ENCODE peak calls at places on chromosomes 5 and 9, in seven cellular contexts. S is IMR-90, O is H1, C is H9, W is neuronal stem cell, G is mesenchymal stem cell, X is trophoblast cell. Y is an unnamed sample.

GRCh38 chr9:78622131-78622530 is 325.2 kb downstream of the PSAT1 start:
- DNase-seq in C (no peak), W (no peak), S (peak), O (no peak), X (no peak), G (no peak), Y (peak)

GRCh38 chr5:170159101-170159698 is 53.5 kb downstream of the FOXI1 start:
- DNase-seq in O (no peak), S (peak), W (no peak), X (peak), C (no peak), G (peak), Y (no peak)

GRCh38 chr9:33823801-33824200 is 6.8 kb downstream of the UBE2R2 start:
- DNase-seq in O (no peak), C (no peak), X (no peak), W (no peak), S (no peak), G (no peak), Y (no peak)

GRCh38 chr9:129145841-129146292 is 32.2 kb downstream of the IER5L start:
- DNase-seq in O (peak), X (no peak), C (peak), W (peak), S (peak), G (peak), Y (peak)

GRCh38 chr9:98341157-98342102 is 86.0 kb upstream of the TBC1D2 start:
- DNase-seq in S (no peak), O (no peak), X (no peak), G (no peak), W (no peak), C (no peak), Y (no peak)

GRCh38 chr5:75054110-75054930 is 2.0 kb upstream of the GCNT4 start:
- DNase-seq in S (peak), O (peak), W (peak), G (no peak), X (peak), C (peak), Y (peak)

GRCh38 chr9:110575952-110576351 is 3.6 kb downstream of the SVEP1 start:
- DNase-seq in S (no peak), G (no peak), X (peak), O (no peak), C (no peak), W (no peak), Y (no peak)

GRCh38 chr9:95724253-95724991 is 151.1 kb upstream of the ERCC6L2 start:
- DNase-seq in G (no peak), O (no peak), C (no peak), S (no peak), X (no peak), W (no peak), Y (no peak)

DNA sequence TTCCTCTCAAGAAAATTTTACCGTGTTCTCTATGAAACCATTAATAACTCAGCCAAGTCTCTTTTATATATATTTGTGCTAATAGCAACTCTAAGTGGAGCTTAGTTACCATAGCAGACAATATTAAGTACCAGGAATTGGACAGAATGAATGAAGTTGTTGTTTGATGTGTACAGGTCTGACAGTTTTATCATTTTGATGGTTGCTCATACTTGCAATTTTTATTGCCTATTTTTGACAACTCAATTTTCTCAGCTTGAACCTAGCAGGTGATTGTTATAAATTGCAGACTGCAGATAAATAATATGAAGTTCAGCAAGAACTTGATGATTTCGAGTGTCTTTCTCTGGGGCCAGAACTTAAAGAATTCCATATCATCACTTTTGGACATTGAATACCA is 163.2 kb downstream of the PLPPR1 start:
- DNase-seq in W (no peak), G (no peak), O (no peak), C (no peak), S (no peak), X (no peak), Y (no peak)
- H3K23ac ChIP-seq in W (no peak), G (no peak), O (no peak), C (no peak), S (no peak), X (no peak), Y (no peak)

DNA sequence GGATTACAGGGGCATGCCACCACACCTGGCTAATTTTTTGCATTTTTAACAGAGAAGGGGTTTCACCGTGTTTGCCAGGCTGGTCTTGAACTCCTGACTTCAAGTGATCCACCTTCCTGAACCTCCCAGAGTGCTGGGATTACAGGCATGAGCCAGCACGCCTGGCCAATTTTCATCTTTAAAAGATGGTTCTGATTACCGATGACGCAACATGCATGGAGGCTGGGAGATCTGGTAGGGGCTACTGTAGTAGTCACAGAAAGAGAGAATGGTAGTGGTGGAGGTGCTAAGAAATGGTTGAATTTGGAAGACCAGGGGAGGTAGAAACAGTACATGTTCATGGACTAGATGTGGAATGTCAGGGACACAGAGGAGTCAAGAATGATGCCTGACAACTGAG is 22.4 kb upstream of the RETREG1 start:
- DNase-seq in G (no peak), W (no peak), C (no peak), X (no peak), S (no peak), O (no peak), Y (no peak)
- H3K23ac ChIP-seq in G (no peak), W (no peak), C (no peak), X (no peak), S (no peak), O (no peak), Y (no peak)

GRCh38 chr9:135607401-135608293 is 31.7 kb downstream of the GLT6D1 start:
- DNase-seq in X (no peak), C (peak), O (no peak), S (no peak), W (no peak), G (no peak), Y (no peak)

GRCh38 chr9:135608294-135608998 is 30.9 kb downstream of the GLT6D1 start:
- DNase-seq in S (no peak), W (no peak), X (no peak), O (no peak), G (no peak), C (no peak), Y (no peak)

GRCh38 chr9:135610290-135611141 is 28.8 kb downstream of the GLT6D1 start:
- DNase-seq in O (no peak), C (no peak), X (no peak), G (no peak), W (no peak), S (no peak), Y (no peak)

GRCh38 chr9:135609366-135609955 is 29.9 kb downstream of the GLT6D1 start:
- DNase-seq in O (no peak), W (no peak), X (no peak), G (no peak), C (no peak), S (no peak), Y (no peak)

DNA sequence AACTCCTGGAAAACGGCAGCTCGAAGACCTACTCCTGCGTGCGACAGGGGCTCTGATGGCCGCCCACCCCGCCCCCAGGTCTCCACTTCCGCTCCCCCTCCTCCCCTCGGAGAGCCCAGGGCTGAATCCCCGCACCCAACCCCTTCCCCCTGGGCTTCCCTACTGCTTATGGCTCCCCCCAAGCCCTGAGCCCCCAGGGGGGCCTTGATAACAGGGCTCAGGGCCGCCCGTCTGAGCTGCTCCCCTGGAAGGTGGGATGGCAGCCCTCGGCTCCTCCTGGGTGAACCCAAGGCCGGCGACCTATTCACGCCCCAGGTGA is 30.4 kb downstream of the GLT6D1 start:
- DNase-seq in C (no peak), W (no peak), X (no peak), S (no peak), G (no peak), O (no peak), Y (no peak)
- H3K23ac ChIP-seq in C (no peak), W (no peak), X (no peak), S (no peak), G (no peak), O (no peak), Y (no peak)

GRCh38 chr9:126875780-126876510 is 15.5 kb downstream of the ZBTB34 start:
- DNase-seq in W (no peak), G (peak), X (peak), S (no peak), O (no peak), C (no peak), Y (peak)
- H3K23ac ChIP-seq in W (no peak), G (no peak), X (no peak), S (no peak), O (no peak), C (no peak), Y (no peak)

Y was measured in mesendoderm.